ENCODE peak calls at places on chromosomes 12 and 14, in five cellular contexts. X, Z, S, W and T are unnamed samples.

GRCh38 chr12:78759387-78759786 is 105.2 kb upstream of the SYT1 start:
- DNase-seq in S (no peak), X (peak; percentile 9), W (no peak), Z (no peak), T (no peak)

GRCh38 chr14:26290007-26290530 is 307.8 kb downstream of the NOVA1 start:
- DNase-seq in W (no peak), S (no peak), X (no peak), Z (no peak), T (no peak)

GRCh38 chr14:105378199-105378598 is 20.1 kb upstream of the TEX22 start:
- DNase-seq in W (no peak), S (no peak), X (no peak), Z (no peak), T (no peak)

GRCh38 chr12:104736307-104736706 is 221.8 kb downstream of the SLC41A2 start:
- DNase-seq in W (no peak), X (no peak), Z (no peak), S (no peak), T (no peak)

GRCh38 chr12:49964849-49965624 is 3.4 kb downstream of the AQP5 start:
- DNase-seq in X (no peak), Z (no peak), S (no peak), W (peak; percentile 57), T (no peak)

GRCh38 chr14:61177279-61178225 is 103.6 kb downstream of the TMEM30B start:
- DNase-seq in W (no peak), X (no peak), S (no peak), Z (no peak), T (no peak)

GRCh38 chr14:48792376-48793024 is 793.7 kb downstream of the RPS29 start:
- DNase-seq in W (no peak), Z (no peak), S (no peak), X (no peak), T (no peak)

GRCh38 chr14:52033131-52033642 is 35.7 kb downstream of the NID2 start:
- DNase-seq in Z (no peak), S (no peak), W (no peak), X (no peak), T (no peak)

GRCh38 chr12:130049666-130050065 is 112.6 kb upstream of the FZD10 start:
- DNase-seq in W (no peak), Z (no peak), S (no peak), X (peak; percentile 21), T (no peak)

GRCh38 chr14:96748371-96748770 is 48.8 kb upstream of the VRK1 start:
- DNase-seq in S (no peak), Z (no peak), W (no peak), X (no peak), T (peak; percentile 20)

GRCh38 chr12:52319097-52319496 is 2.1 kb downstream of the KRT83 start:
- DNase-seq in S (no peak), Z (no peak), W (peak; percentile 57), X (peak; percentile 38), T (no peak)

GRCh38 chr14:80004871-80005270 is 206.4 kb downstream of the DIO2 start:
- DNase-seq in Z (no peak), X (no peak), S (no peak), W (no peak), T (no peak)

GRCh38 chr12:45192041-45192695 is 23.7 kb upstream of the ANO6 start:
- DNase-seq in S (no peak), X (peak; percentile 92), Z (no peak), W (no peak), T (no peak)

GRCh38 chr14:54568821-54569591 is 2.1 kb downstream of the SAMD4A start:
- DNase-seq in S (no peak), W (peak; percentile 79), Z (no peak), X (no peak), T (peak; percentile 32)

GRCh38 chr12:79546461-79547043 is 144.2 kb downstream of the PAWR start:
- DNase-seq in X (no peak), S (no peak), Z (no peak), W (no peak), T (no peak)

GRCh38 chr12:118541945-118542344 is 165.6 kb downstream of the SUDS3 start:
- DNase-seq in W (no peak), X (no peak), S (no peak), Z (no peak), T (no peak)

GRCh38 chr12:117876492-117876816 is 92.3 kb downstream of the KSR2 start:
- DNase-seq in W (no peak), Z (no peak), S (no peak), X (no peak), T (no peak)

GRCh38 chr12:106249411-106250135 is 1.8 kb upstream of the CKAP4 start:
- DNase-seq in S (no peak), Z (no peak), W (no peak), X (no peak), T (no peak)

GRCh38 chr12:53955036-53955775 is 503 bp downstream of the HOXC12 start:
- DNase-seq in S (no peak), X (no peak), Z (no peak), W (peak; percentile 77), T (no peak)

GRCh38 chr12:91326043-91327027 is 143.7 kb upstream of the DCN start:
- DNase-seq in S (no peak), Z (no peak), X (peak; percentile 53), W (no peak), T (peak; percentile 14)

GRCh38 chr12:8834230-8834629 is 11.8 kb downstream of the A2ML1 start:
- DNase-seq in W (no peak), X (no peak), Z (no peak), S (no peak), T (no peak)

GRCh38 chr12:32569256-32569655 is 109.8 kb upstream of the DNM1L start:
- DNase-seq in S (no peak), X (no peak), Z (no peak), W (no peak), T (no peak)

GRCh38 chr12:2057041-2057792 is 4.4 kb downstream of the CACNA1C start:
- DNase-seq in W (peak; percentile 88), X (peak; percentile 77), S (no peak), Z (no peak), T (peak; percentile 84)

GRCh38 chr12:62722971-62723680 is 211.8 kb downstream of the PPM1H start:
- DNase-seq in S (no peak), X (no peak), W (no peak), Z (no peak), T (no peak)

GRCh38 chr12:91618281-91618680 is 435.7 kb upstream of the DCN start:
- DNase-seq in X (no peak), S (no peak), W (no peak), Z (no peak), T (no peak)

DNA sequence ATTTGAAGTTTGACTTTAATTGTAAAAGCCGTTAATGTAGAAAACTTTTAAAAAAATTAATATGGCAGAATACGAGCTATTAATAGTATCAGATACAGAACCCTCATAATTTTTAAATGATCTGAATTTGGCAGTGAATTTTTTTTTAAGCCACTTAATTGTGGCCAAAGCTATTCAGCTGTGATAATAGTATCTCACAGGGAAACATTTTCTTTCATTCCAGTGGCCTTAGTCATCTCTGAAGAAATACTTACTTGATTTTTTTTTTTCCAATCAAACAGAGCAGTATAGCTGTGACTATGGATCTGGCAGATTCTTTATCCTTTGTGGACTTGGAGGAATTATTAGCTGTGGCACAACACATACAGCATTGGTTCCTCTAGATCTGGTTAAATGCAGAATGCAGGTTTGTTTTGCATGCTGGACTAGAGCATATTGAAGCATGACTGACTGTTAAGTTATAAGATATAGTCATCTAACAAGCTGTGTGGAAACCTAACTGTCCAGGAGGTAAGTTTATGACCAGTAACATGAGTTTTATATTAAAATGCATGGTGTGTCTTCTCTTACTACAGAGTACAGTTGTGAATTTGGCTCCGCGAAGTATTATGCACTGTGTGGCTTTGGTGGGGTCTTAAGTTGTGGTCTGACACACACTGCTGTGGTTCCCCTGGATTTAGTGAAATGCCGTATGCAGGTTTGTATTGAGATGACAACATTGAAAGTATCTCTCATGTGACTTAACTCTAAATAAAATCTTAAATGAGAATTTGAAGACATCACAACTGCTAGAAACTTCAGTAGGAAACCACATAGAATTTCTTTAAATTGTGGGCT is 1.9 kb downstream of the SLC25A3 start:
- DNase-seq in Z (no peak), X (peak; percentile 32), S (no peak), W (no peak), T (no peak)
- H3K4me3 ChIP-seq in Z (peak overlapping the region; percentile 99), X (peak overlapping the region; percentile 96), S (peak overlapping the region; percentile 91), W (peak overlapping the region; percentile 38), T (peak overlapping the region; percentile 98)

DNA sequence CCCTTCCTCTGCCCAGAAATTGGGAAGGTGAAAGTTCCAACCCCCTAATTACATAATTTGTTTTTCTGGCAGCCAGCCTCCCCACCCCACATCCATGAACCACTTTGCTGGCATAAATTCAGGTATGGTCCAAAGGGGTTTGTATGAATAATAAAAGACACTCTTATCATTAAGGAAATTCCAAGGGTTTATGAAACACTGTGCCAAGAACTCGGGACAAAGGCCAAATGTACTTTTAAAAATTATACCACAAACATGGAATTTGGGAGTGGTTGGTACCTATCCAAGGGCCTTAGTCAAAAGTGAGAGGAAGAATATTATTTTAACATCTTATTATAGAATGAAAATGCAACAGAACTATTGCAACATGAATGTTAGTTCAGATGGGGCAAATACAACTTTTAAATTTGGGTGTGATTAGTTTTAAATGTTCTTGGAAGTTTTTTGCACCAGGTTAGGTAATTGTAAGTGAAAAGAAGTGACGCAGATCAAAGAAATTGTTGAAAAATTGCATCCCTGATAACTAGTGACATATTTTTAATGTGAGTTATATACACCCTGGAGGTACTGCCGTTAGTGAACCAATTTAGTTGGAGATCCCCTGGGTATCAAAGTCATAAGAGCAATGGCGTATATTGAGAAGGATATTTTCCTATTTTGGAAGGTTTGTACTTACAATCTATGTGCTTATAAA is 217.8 kb downstream of the TMEM117 start:
- DNase-seq in W (no peak), S (no peak), Z (no peak), X (no peak), T (peak; percentile 5)
- H3K4me3 ChIP-seq in W (no peak overlapping the region), S (no peak overlapping the region), Z (no peak overlapping the region), X (no peak overlapping the region), T (no peak overlapping the region)

GRCh38 chr14:100665518-100666032 is 61.1 kb upstream of the DLK1 start:
- DNase-seq in S (no peak), W (no peak), Z (no peak), X (no peak), T (no peak)

GRCh38 chr14:100664234-100664633 is 62.5 kb upstream of the DLK1 start:
- DNase-seq in X (no peak), Z (no peak), S (no peak), W (no peak), T (no peak)

GRCh38 chr14:100666403-100666802 is 60.3 kb upstream of the DLK1 start:
- DNase-seq in Z (no peak), S (no peak), W (no peak), X (no peak), T (no peak)

GRCh38 chr14:100663528-100664052 is 63.1 kb upstream of the DLK1 start:
- DNase-seq in X (no peak), S (no peak), Z (no peak), W (no peak), T (no peak)

DNA sequence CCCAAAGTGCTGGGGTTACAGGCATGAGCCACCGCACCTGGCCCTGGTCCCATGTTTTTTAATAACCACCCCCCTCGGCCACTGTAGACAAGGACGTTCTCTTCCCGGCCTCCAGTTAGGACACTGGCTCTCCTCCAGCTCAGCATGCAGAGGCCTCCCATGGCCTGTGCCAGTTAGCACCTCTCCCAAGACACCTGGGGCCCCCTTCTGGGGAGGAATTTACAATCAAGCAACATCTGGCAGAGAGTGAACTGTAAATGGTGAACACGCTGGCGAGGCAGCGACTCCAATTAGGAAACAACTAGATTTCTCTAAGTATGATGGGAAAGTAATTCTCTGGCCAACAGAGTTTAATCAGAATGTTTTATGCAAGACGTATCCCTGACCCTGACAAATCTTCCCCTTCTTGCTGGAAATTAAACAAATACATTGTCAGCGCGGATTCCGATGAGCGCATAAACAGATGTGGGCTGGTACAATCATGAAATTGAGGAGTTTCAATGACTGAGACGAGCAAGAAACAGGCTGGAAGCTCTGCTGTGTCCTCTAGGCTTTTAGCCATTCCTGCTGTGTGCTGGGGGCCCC is 61.8 kb upstream of the DLK1 start:
- DNase-seq in S (no peak), Z (no peak), X (no peak), W (no peak), T (no peak)
- H3K4me3 ChIP-seq in S (no peak overlapping the region), Z (no peak overlapping the region), X (no peak overlapping the region), W (no peak overlapping the region), T (no peak overlapping the region)

GRCh38 chr12:18899162-18899561 is 161.2 kb downstream of the CAPZA3 start:
- DNase-seq in X (no peak), Z (no peak), W (no peak), S (no peak), T (no peak)
- H3K4me3 ChIP-seq in X (no peak overlapping the region), Z (no peak overlapping the region), W (no peak overlapping the region), S (no peak overlapping the region), T (no peak overlapping the region)